ENCODE peak calls at places on chromosomes 13 and 19, in seven cellular contexts. S is AG10803, G is A549, H is fibroblast of lung, P is heart right ventricle, E is lower leg skin, W is DND-41. J is an unnamed sample.

GRCh38 chr19:51016798-51017683 is 2.5 kb downstream of the KLK10 start:
- DNase-seq in S (peak), G (peak), H (peak), P (peak), E (peak), W (peak), J (no peak)

GRCh38 chr19:49468746-49469447 is 5.1 kb upstream of the FLT3LG start:
- DNase-seq in S (peak), G (no peak), H (peak), P (peak), E (peak), W (no peak), J (no peak)

GRCh38 chr19:17654993-17655392 is 33.2 kb downstream of the UNC13A start:
- DNase-seq in S (no peak), G (peak), H (no peak), P (no peak), E (no peak), W (peak), J (no peak)

GRCh38 chr19:5823579-5824281 is 15.8 kb downstream of the FUT6 start:
- DNase-seq in S (no peak), G (peak), H (no peak), P (no peak), E (no peak), W (no peak), J (no peak)

GRCh38 chr19:55305491-55305890 is 19.6 kb downstream of the TMEM150B start:
- DNase-seq in S (peak), G (peak), H (peak), P (no peak), E (no peak), W (peak), J (no peak)

GRCh38 chr19:15463865-15464371 is 426 bp downstream of the RASAL3 start:
- DNase-seq in S (no peak), G (no peak), H (no peak), P (no peak), E (no peak), W (peak), J (no peak)

GRCh38 chr19:18156268-18156667 is 3.3 kb downstream of the PIK3R2 start:
- DNase-seq in S (no peak), G (no peak), H (no peak), P (no peak), E (no peak), W (no peak), J (no peak)

GRCh38 chr19:18265611-18265981 is 8.7 kb downstream of the IQCN start:
- DNase-seq in S (no peak), G (no peak), H (no peak), P (no peak), E (no peak), W (peak), J (no peak)

GRCh38 chr19:45306522-45307027 is 16.1 kb downstream of the CKM start:
- DNase-seq in S (no peak), G (no peak), H (no peak), P (no peak), E (no peak), W (no peak), J (no peak)

GRCh38 chr13:43333176-43333575 is 309.8 kb downstream of the DNAJC15 start:
- DNase-seq in S (no peak), G (no peak), H (no peak), P (no peak), E (no peak), W (no peak), J (no peak)

GRCh38 chr13:38636106-38636505 is 50.8 kb upstream of the FREM2 start:
- DNase-seq in S (no peak), G (no peak), H (no peak), P (no peak), E (no peak), W (no peak), J (no peak)

GRCh38 chr13:105327727-105328126 is 1207.7 kb downstream of the EFNB2 start:
- DNase-seq in S (no peak), G (no peak), H (peak), P (no peak), E (no peak), W (no peak), J (no peak)

GRCh38 chr19:33301011-33301899 is 1.1 kb downstream of the CEBPA start:
- DNase-seq in S (peak), G (no peak), H (no peak), P (no peak), E (no peak), W (no peak), J (no peak)

GRCh38 chr13:99655351-99656091 is 154.2 kb downstream of the TM9SF2 start:
- DNase-seq in S (peak), G (peak), H (no peak), P (no peak), E (no peak), W (no peak), J (no peak)

GRCh38 chr19:30214651-30215051 is 157.5 kb upstream of the ZNF536 start:
- DNase-seq in S (peak), G (no peak), H (no peak), P (no peak), E (no peak), W (no peak), J (no peak)

DNA sequence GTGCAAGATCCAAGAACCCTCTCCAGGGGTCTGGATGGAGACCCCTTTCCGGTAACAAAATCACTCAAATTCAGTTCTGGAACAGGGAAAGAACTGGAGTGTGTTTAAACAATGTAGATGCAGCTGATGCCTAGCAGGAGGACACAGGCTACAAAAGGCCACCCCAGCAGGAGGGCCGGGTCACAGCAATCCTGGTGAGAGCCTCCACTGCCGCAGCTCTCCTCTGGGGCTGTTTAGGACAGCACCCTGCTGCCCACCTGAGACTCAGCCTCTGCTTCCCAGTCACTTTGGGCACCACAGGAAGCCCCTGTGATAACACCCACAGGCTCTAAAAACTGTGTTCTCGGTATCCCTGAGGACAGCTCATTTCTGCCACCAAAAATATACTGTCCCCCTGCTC is 318.7 kb upstream of the NBEA start:
- DNase-seq in S (no peak), G (no peak), H (no peak), P (no peak), E (no peak), W (no peak), J (no peak)
- H3K4me3 ChIP-seq in S (no peak), G (no peak), H (no peak), P (no peak), E (no peak), W (no peak), J (no peak)

GRCh38 chr13:41848435-41849255 is 112.3 kb downstream of the VWA8 start:
- DNase-seq in S (peak), G (no peak), H (peak), P (no peak), E (no peak), W (no peak), J (no peak)
- TF ChIP-seq CTCF in S (no peak), G (peak), H (peak), P (peak), E (no peak), W (no peak), J (peak)

GRCh38 chr19:3603121-3603841 is 3.4 kb downstream of the TBXA2R start:
- DNase-seq in S (no peak), G (no peak), H (no peak), P (no peak), E (no peak), W (no peak), J (no peak)
- H3K4me3 ChIP-seq in S (no peak), G (no peak), H (no peak), P (no peak), E (no peak), W (no peak), J (no peak)

GRCh38 chr13:46385946-46386345 is 1.1 kb downstream of the RUBCNL start:
- DNase-seq in S (no peak), G (no peak), H (no peak), P (no peak), E (no peak), W (no peak), J (no peak)

GRCh38 chr13:46388846-46389245 is 1.8 kb upstream of the RUBCNL start:
- DNase-seq in S (no peak), G (no peak), H (no peak), P (no peak), E (no peak), W (no peak), J (no peak)

GRCh38 chr13:46388308-46388707 is 1.3 kb upstream of the RUBCNL start:
- DNase-seq in S (no peak), G (no peak), H (no peak), P (no peak), E (no peak), W (no peak), J (no peak)

GRCh38 chr13:46386426-46386995 is 541 bp downstream of the RUBCNL start:
- DNase-seq in S (peak), G (no peak), H (peak), P (no peak), E (no peak), W (no peak), J (no peak)

DNA sequence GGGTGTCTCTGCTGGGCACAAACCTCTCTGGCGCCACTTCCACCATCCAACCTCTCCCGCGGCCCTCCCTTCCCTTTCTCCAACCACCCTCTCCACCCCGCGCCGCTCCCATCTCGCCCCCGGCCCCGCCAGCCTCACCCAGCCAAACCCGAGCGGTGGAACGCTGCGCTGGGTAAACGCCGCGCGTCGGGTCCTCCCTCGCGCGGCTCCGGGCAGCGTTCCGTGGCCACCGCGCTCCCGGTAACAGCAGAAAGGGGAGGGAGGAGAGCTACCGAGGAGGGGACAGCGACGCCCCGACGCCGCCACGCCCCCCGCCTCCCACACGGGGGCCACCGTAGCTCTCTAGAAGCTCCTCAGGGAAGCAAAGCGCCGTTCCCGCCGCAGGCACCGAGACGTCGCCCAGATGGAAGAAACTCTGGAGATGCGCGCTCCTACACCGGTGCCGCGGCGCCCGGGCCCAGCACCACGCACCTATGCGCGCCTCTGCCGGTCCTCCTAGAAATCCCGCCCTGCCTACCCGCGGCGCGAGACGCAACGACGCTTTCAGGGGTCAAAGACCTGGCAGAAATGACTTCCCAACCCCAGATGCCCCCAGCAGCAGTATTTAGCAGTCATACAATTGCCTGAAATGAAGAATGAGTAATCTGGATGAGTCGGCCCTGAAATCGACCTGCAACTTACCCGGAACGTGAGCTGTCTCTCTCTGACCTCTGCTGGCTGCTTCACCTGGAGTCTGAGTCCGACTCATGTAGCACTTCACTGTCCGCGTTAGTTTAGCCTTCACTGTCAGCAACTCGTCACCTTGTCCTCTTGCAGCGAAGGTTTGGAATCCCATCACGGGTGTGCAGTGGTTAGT is at the start of gene RUBCNL:
- DNase-seq in S (peak), G (no peak), H (peak), P (peak), E (no peak), W (peak), J (no peak)
- TF ChIP-seq CTCF in S (no peak), G (no peak), H (no peak), P (no peak), E (no peak), W (peak), J (no peak)

DNA sequence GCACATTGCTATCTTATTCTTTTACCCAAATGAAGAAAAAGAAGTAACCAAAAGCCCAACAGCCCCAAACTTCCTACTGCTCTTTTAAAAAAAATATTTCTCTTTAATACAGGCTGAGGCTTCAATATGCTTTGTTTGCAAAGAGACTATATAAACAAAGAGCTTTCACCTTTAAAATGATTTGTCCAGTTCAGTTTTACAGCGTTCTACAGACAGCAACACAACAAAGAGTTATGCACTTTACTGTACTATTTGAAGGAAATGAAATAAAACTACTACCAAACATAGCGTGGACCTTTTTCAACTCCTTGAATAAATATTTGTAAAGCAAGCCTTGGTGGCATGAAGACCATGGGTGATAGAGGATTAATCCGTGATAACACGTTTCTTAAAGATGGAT is 151.2 kb downstream of the FGF9 start:
- DNase-seq in S (no peak), G (no peak), H (no peak), P (no peak), E (no peak), W (no peak), J (no peak)
- H3K4me3 ChIP-seq in S (no peak), G (no peak), H (no peak), P (no peak), E (no peak), W (no peak), J (no peak)

GRCh38 chr19:11382898-11383705 is 1.0 kb downstream of the EPOR start:
- DNase-seq in S (no peak), G (peak), H (no peak), P (peak), E (no peak), W (no peak), J (no peak)

GRCh38 chr19:11379857-11380350 is 4.2 kb downstream of the EPOR start:
- DNase-seq in S (no peak), G (no peak), H (no peak), P (no peak), E (no peak), W (no peak), J (no peak)

GRCh38 chr19:11380653-11381534 is 3.2 kb downstream of the EPOR start:
- DNase-seq in S (peak), G (peak), H (peak), P (peak), E (peak), W (peak), J (peak)

GRCh38 chr19:11383706-11384048 is 437 bp downstream of the EPOR start:
- DNase-seq in S (no peak), G (no peak), H (no peak), P (no peak), E (no peak), W (no peak), J (no peak)

DNA sequence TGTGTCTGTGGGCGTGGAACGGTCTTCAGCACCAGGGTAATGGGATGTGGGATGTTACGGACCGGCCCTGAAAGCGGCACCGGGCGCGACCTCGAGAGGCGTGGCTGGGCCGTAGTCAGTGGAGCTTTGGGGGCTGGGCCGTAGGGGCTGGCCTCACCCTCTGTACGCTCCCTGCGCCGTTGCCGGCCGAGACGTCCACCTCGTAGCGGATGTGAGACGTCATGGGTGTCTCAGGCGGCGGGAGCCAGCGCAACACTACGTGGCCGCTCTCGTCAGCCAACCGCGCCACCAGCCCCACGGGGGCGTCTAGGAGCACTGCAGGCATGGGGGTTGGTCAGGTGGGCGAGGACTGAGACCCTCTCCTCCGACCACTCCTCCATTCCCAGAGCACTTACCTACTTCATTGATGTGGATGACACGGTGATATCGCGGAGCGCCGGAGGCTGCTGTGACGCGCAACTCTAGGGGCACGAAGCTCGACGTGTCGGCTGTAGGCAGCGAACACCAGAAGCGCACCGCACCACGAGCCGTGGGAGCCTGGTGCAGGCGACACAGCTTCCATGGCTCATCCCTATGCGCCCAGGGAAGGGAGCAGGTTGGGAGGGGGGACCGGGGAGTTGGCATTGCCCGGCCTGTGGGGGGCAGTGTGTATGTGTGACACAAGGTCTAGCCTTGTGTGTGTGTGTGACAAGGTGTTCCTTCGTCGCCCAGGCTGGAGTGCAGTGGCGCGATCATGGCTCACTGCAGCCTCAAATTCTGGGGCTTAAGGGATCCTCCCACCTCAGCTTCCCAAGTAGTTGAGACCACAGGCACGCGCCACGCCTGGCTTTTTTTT is 2.4 kb downstream of the EPOR start:
- DNase-seq in S (peak), G (peak), H (peak), P (peak), E (no peak), W (no peak), J (no peak)
- TF ChIP-seq CTCF in S (peak), G (peak), H (no peak), P (no peak), E (no peak), W (peak), J (peak)

GRCh38 chr13:29428310-29428991 is 167.0 kb downstream of the SLC7A1 start:
- DNase-seq in S (no peak), G (no peak), H (no peak), P (peak), E (no peak), W (no peak), J (no peak)
- H3K4me3 ChIP-seq in S (peak), G (peak), H (peak), P (peak), E (no peak), W (no peak), J (peak)

GRCh38 chr13:65642301-65642700 is 1587.8 kb downstream of the PCDH9 start:
- DNase-seq in S (no peak), G (no peak), H (no peak), P (no peak), E (no peak), W (no peak), J (no peak)

GRCh38 chr13:65638572-65639168 is 1591.5 kb downstream of the PCDH9 start:
- DNase-seq in S (peak), G (peak), H (peak), P (no peak), E (no peak), W (no peak), J (no peak)
- TF ChIP-seq CTCF in S (peak), G (peak), H (peak), P (peak), E (no peak), W (peak), J (peak)

DNA sequence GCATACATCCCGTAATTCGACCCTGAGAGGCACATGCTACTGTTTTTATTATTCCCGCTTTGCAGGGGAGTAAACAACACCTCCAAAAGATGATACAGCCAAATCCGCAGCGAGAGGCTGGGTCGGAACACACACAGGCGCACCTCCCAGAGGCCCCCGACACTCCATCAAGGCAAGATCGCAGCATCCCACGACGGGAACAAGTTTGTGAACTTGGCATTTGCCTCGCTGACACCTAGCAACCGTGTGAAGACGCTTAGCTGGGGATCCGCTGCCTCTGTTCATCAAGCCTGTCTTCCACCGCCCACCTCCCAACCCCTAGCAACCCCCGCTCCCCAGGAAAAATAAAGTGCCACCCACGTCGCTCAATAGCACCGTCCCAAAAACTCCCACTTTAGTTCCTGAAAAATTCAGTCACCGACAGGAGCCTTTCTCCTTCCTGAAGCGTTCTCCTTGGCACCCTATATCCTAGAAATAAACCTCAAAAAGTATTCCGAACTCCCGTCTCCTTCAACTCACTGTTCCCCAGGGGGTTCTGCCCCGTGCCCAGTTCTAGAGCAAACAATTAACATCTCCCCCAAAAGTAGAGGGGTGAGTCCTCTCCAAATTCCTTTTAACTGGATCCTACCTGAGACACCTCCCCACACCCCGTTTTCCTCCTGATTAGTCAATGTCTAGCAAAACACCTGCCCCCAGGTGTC is 1.7 kb downstream of the GNG7 start:
- DNase-seq in S (no peak), G (no peak), H (no peak), P (no peak), E (no peak), W (no peak), J (no peak)
- H3K4me3 ChIP-seq in S (no peak), G (no peak), H (no peak), P (no peak), E (no peak), W (no peak), J (no peak)

J was measured in BJ.